ENCODE peak calls at places on chromosomes 11 and 22, in ten cellular contexts. N, S, C, U, J, E, F, V, R and Z are unnamed samples.

GRCh38 chr11:67054851-67055523 is 1.7 kb upstream of the RHOD start:
- DNase-seq in J (peak; percentile 50), V (no peak), F (no peak), E (no peak), C (peak; percentile 30), N (no peak), S (peak; percentile 61), U (no peak), R (no peak), Z (peak; percentile 83)

GRCh38 chr11:36405585-36406367 is 104.3 kb downstream of the TRAF6 start:
- DNase-seq in J (no peak), E (no peak), S (no peak), F (no peak), U (no peak), N (no peak), R (no peak), V (no peak), C (no peak), Z (no peak)

GRCh38 chr22:21568207-21569075 is 927 bp downstream of the UBE2L3 start:
- DNase-seq in S (peak; percentile 56), V (no peak), U (no peak), F (no peak), C (no peak), E (no peak), N (no peak), R (no peak), J (no peak), Z (no peak)

GRCh38 chr11:39668640-39669039 is 1790.8 kb downstream of the LRRC4C start:
- DNase-seq in R (no peak), U (no peak), N (peak; percentile 42), F (no peak), V (no peak), C (no peak), J (no peak), S (no peak), E (no peak), Z (peak; percentile 55)

GRCh38 chr22:49112661-49113626 is 714.7 kb downstream of the BRD1 start:
- DNase-seq in C (no peak), V (no peak), S (no peak), F (no peak), N (no peak), U (no peak), E (no peak), J (no peak), R (no peak), Z (no peak)

GRCh38 chr11:94799726-94800125 is 31.6 kb downstream of the AMOTL1 start:
- DNase-seq in R (no peak), C (no peak), N (no peak), F (no peak), S (no peak), V (no peak), J (no peak), U (no peak), E (no peak), Z (no peak)

GRCh38 chr11:68042219-68043028 is 3.6 kb downstream of the TCIRG1 start:
- DNase-seq in R (no peak), V (no peak), C (no peak), F (no peak), J (no peak), U (no peak), E (no peak), N (no peak), S (no peak), Z (no peak)

GRCh38 chr22:47199261-47199948 is 437.0 kb downstream of the TBC1D22A start:
- DNase-seq in F (no peak), R (no peak), S (no peak), E (no peak), V (no peak), N (no peak), C (no peak), J (no peak), U (no peak), Z (no peak)

GRCh38 chr11:383431-383830 is 10.6 kb upstream of the PKP3 start:
- DNase-seq in C (no peak), F (no peak), N (no peak), R (no peak), J (no peak), U (no peak), E (no peak), S (no peak), V (no peak), Z (no peak)

GRCh38 chr22:41226728-41227655 is 13.7 kb downstream of the CHADL start:
- DNase-seq in N (no peak), J (no peak), C (no peak), E (no peak), F (no peak), S (no peak), R (no peak), V (peak; percentile 66), U (no peak), Z (no peak)

GRCh38 chr11:126158054-126158791 is 53.2 kb downstream of the RPUSD4 start:
- DNase-seq in E (no peak), U (no peak), F (no peak), S (no peak), J (no peak), V (no peak), C (no peak), N (no peak), R (no peak), Z (no peak)

GRCh38 chr11:28835790-28836189 is 727.6 kb downstream of the METTL15 start:
- DNase-seq in U (no peak), E (no peak), F (no peak), J (peak; percentile 34), V (no peak), C (no peak), R (no peak), S (peak; percentile 59), N (peak; percentile 35), Z (peak; percentile 90)

GRCh38 chr11:9774591-9775392 is 110.9 kb downstream of the SWAP70 start:
- DNase-seq in U (no peak), N (peak; percentile 71), C (no peak), S (peak; percentile 79), V (no peak), E (no peak), F (peak; percentile 93), J (peak; percentile 95), R (no peak), Z (no peak)

GRCh38 chr11:19453893-19454292 is 213.1 kb upstream of the E2F8 start:
- DNase-seq in J (peak; percentile 56), U (no peak), V (no peak), F (no peak), E (no peak), C (no peak), R (no peak), N (no peak), S (peak; percentile 11), Z (no peak)

GRCh38 chr11:117096140-117096972 is 1.9 kb downstream of the SIK3 start:
- DNase-seq in N (no peak), E (peak; percentile 71), J (no peak), S (peak; percentile 13), F (no peak), R (no peak), C (no peak), U (peak; percentile 32), V (peak; percentile 94), Z (no peak)

GRCh38 chr11:110762596-110762995 is 50.4 kb upstream of the ARHGAP20 start:
- DNase-seq in C (no peak), J (peak; percentile 92), E (no peak), S (no peak), V (no peak), N (no peak), R (no peak), U (no peak), F (no peak), Z (no peak)

GRCh38 chr11:47340980-47341775 is 11.3 kb downstream of the MYBPC3 start:
- DNase-seq in E (no peak), F (no peak), C (no peak), U (no peak), R (no peak), S (no peak), J (no peak), N (no peak), V (no peak), Z (no peak)

GRCh38 chr11:46693597-46694012 is 6.8 kb downstream of the ARHGAP1 start:
- DNase-seq in C (no peak), S (peak; percentile 91), V (no peak), E (no peak), F (peak; percentile 67), R (peak; percentile 48), J (no peak), U (no peak), N (no peak), Z (peak; percentile 71)

GRCh38 chr11:22432331-22433065 is 94.3 kb downstream of the SLC17A6 start:
- DNase-seq in R (peak; percentile 14), E (no peak), C (no peak), J (peak; percentile 8), F (no peak), V (peak; percentile 19), S (no peak), N (peak; percentile 12), U (no peak), Z (no peak)

GRCh38 chr11:88535916-88536547 is 198.5 kb upstream of the CTSC start:
- DNase-seq in J (peak; percentile 75), N (peak; percentile 88), C (no peak), U (no peak), R (no peak), F (no peak), E (no peak), S (peak; percentile 89), V (no peak), Z (peak; percentile 92)

GRCh38 chr22:43555561-43556515 is 144.0 kb downstream of the MPPED1 start:
- DNase-seq in V (no peak), E (no peak), N (no peak), F (no peak), R (no peak), J (no peak), U (no peak), S (no peak), C (no peak), Z (no peak)

GRCh38 chr11:130877532-130877931 is 38.7 kb downstream of the SNX19 start:
- DNase-seq in J (peak; percentile 13), U (no peak), E (no peak), N (no peak), F (no peak), V (no peak), C (no peak), S (no peak), R (no peak), Z (no peak)

GRCh38 chr11:78203184-78203583 is 14.5 kb downstream of the USP35 start:
- DNase-seq in R (no peak), C (no peak), V (peak; percentile 56), E (no peak), F (no peak), U (peak; percentile 49), N (no peak), S (peak; percentile 13), J (no peak), Z (no peak)

GRCh38 chr11:64224151-64224890 is 1.7 kb downstream of the TRPT1 start:
- DNase-seq in V (no peak), S (no peak), U (no peak), R (no peak), F (no peak), N (no peak), J (no peak), C (no peak), E (no peak), Z (no peak)

GRCh38 chr11:66126808-66127555 is 56.9 kb downstream of the PACS1 start:
- DNase-seq in U (peak; percentile 27), E (no peak), R (peak; percentile 31), F (peak; percentile 41), S (peak; percentile 89), C (peak; percentile 42), J (peak; percentile 79), V (peak; percentile 65), N (no peak), Z (no peak)

GRCh38 chr11:120208012-120208441 is 2.8 kb upstream of the OAF start:
- DNase-seq in S (peak; percentile 79), N (no peak), R (no peak), V (peak; percentile 30), U (no peak), E (no peak), J (peak; percentile 62), F (no peak), C (no peak), Z (peak; percentile 48)

GRCh38 chr11:34126959-34127848 is 21.8 kb downstream of the NAT10 start:
- DNase-seq in S (no peak), F (no peak), U (no peak), N (no peak), C (no peak), E (no peak), R (no peak), V (no peak), J (no peak), Z (no peak)

GRCh38 chr11:128724891-128725611 is 31.2 kb downstream of the FLI1 start:
- DNase-seq in V (no peak), E (no peak), J (no peak), F (no peak), N (no peak), R (no peak), U (no peak), C (no peak), S (no peak), Z (no peak)